ENCODE peak calls at places on chromosome 5, in five cellular contexts. T is lung, Z is adrenal gland, B is tibial nerve, A is GM23248. Q is an unnamed sample. For H3K4me1, the result is how much of the 10 kb centered on the place peaks cover.

GRCh38 chr5:67077296-67077695 is 119.3 kb downstream of the CD180 start:
- DNase-seq in Z (no peak), A (no peak), B (no peak), T (no peak), Q (peak)

GRCh38 chr5:135823799-135824366 is 10.6 kb upstream of the SLC25A48 start:
- DNase-seq in B (no peak), T (no peak), A (no peak), Z (no peak), Q (no peak)

GRCh38 chr5:142692280-142692775 is 6.4 kb upstream of the FGF1 start:
- DNase-seq in Z (no peak), A (no peak), B (no peak), T (no peak), Q (no peak)

GRCh38 chr5:50711280-50711679 is 44.8 kb downstream of the PARP8 start:
- DNase-seq in A (no peak), Z (peak), B (no peak), T (no peak), Q (peak)

GRCh38 chr5:1517838-1518237 is 5.9 kb downstream of the LPCAT1 start:
- DNase-seq in A (no peak), B (peak), Z (peak), T (peak), Q (peak)

GRCh38 chr5:73615085-73615484 is 10.9 kb upstream of the ARHGEF28 start:
- DNase-seq in B (no peak), A (no peak), Z (no peak), T (no peak), Q (no peak)

GRCh38 chr5:107067391-107067790 is 603.3 kb downstream of the EFNA5 start:
- DNase-seq in B (no peak), A (no peak), T (no peak), Z (no peak), Q (peak)

GRCh38 chr5:176391479-176391878 is 2.9 kb downstream of the HIGD2A start:
- DNase-seq in A (no peak), T (no peak), Z (no peak), B (no peak), Q (no peak)

GRCh38 chr5:140840978-140841962 is at the start of gene PCDHA8:
- DNase-seq in T (no peak), B (no peak), A (peak), Z (no peak), Q (no peak)

GRCh38 chr5:43078956-43079355 is 38.8 kb upstream of the ANXA2R start:
- DNase-seq in Z (no peak), B (no peak), T (no peak), A (peak), Q (no peak)

GRCh38 chr5:97181856-97182545 is 1.0 kb downstream of the RIOK2 start:
- DNase-seq in B (no peak), Z (no peak), T (no peak), A (peak), Q (no peak)

GRCh38 chr5:1181451-1182359 is 19.7 kb upstream of the SLC6A19 start:
- DNase-seq in B (no peak), Z (peak), T (no peak), A (no peak), Q (no peak)

GRCh38 chr5:116492776-116493175 is 81.8 kb downstream of the SEMA6A start:
- DNase-seq in A (no peak), T (no peak), B (no peak), Z (no peak), Q (no peak)

GRCh38 chr5:116494784-116495480 is 79.7 kb downstream of the SEMA6A start:
- DNase-seq in Z (no peak), A (no peak), T (no peak), B (no peak), Q (no peak)

GRCh38 chr5:116488334-116488733 is 86.3 kb downstream of the SEMA6A start:
- DNase-seq in B (no peak), T (no peak), Z (no peak), A (no peak), Q (no peak)

GRCh38 chr5:116495786-116496185 is 78.8 kb downstream of the SEMA6A start:
- DNase-seq in B (no peak), A (no peak), T (no peak), Z (no peak), Q (no peak)

GRCh38 chr5:116492016-116492623 is 82.5 kb downstream of the SEMA6A start:
- DNase-seq in B (no peak), Z (no peak), T (no peak), A (peak), Q (no peak)
- H3K4me1 ChIP-seq in B (under half), Z (under half), T (under half), A (under half), Q (under half)

DNA sequence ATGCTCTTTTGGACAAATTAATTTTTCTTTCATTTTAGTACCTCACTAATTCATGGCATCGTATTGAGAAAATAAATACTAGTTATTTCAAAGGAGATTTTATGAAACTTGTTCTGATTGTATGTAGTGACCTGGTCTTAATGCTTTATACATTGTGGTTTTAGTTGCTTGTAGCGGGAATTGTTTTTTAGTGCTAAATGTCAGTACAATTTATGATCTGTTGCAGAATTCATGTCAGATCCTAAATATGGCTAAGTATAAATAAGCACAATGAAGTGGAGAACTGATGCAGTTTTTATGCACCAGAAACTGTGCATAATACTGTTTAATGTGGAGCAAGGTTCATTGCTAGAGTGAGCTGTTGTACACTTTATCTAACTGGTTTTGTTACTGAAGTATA is 308.8 kb downstream of the PJA2 start:
- DNase-seq in T (no peak), A (no peak), Z (no peak), B (no peak), Q (no peak)
- H3K4me3 ChIP-seq in T (no peak), A (no peak), Z (no peak), B (no peak), Q (no peak)

GRCh38 chr5:158897444-158898160 is 202.1 kb downstream of the EBF1 start:
- DNase-seq in B (no peak), T (no peak), Z (no peak), A (no peak), Q (no peak)

GRCh38 chr5:158899792-158900191 is 199.9 kb downstream of the EBF1 start:
- DNase-seq in B (no peak), Z (peak), A (peak), T (peak), Q (peak)

GRCh38 chr5:158895573-158895972 is 204.1 kb downstream of the EBF1 start:
- DNase-seq in T (no peak), Z (no peak), A (peak), B (no peak), Q (no peak)

GRCh38 chr5:158898185-158899177 is 201.2 kb downstream of the EBF1 start:
- DNase-seq in B (no peak), A (peak), Z (no peak), T (no peak), Q (no peak)

GRCh38 chr5:158899201-158899600 is 200.5 kb downstream of the EBF1 start:
- DNase-seq in Z (no peak), A (no peak), T (no peak), B (no peak), Q (no peak)
- H3K4me1 ChIP-seq in Z (under half), A (under half), T (under half), B (under half), Q (under half)

GRCh38 chr5:116573279-116573616 is 1.4 kb downstream of the SEMA6A start:
- DNase-seq in Z (peak), A (peak), T (no peak), B (no peak), Q (peak)
- H3K4me3 ChIP-seq in Z (peak), A (no peak), T (peak), B (peak), Q (peak)

DNA sequence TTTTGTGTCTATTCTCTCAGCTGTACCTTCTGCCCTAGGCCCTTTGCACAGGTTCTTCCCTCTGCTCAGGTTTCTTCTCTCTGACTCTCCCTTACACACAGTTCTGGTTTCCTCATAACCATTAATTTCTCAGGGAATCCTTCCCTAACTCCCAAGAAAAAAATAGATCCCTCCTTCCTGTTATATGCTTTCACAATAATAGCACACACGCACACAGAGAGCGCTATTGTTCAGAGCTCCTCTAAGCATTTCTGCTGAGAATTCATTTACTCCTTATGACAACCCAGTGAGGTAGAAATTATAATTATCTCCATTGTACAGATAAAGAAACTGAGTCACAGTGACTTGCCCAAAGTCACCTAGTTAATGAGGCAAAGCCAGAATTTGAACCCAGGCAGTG is 1.7 kb upstream of the TCOF1 start:
- DNase-seq in Z (no peak), B (no peak), T (no peak), A (no peak), Q (no peak)
- H3K4me1 ChIP-seq in Z (under half), B (under half), T (under half), A (under half), Q (under half)

GRCh38 chr5:116559239-116559638 is 15.4 kb downstream of the SEMA6A start:
- DNase-seq in Z (no peak), B (no peak), A (no peak), T (no peak), Q (no peak)
- H3K4me3 ChIP-seq in Z (no peak), B (no peak), A (no peak), T (no peak), Q (no peak)

GRCh38 chr5:80315244-80315643 is 4.6 kb upstream of the SPZ1 start:
- DNase-seq in Z (no peak), T (no peak), A (no peak), B (no peak), Q (no peak)
- H3K4me1 ChIP-seq in Z (under half), T (under half), A (under half), B (under half), Q (under half)

Q was measured in thyroid gland.